ENCODE peak calls at places on chromosomes 1 and 21, in five cellular contexts. X, P, N, R and Y are unnamed samples.

GRCh38 chr21:37769656-37770055 is 146.6 kb downstream of the KCNJ6 start:
- DNase-seq in X (no peak), P (no peak), N (no peak), R (no peak), Y (no peak)

GRCh38 chr1:28370220-28371010 is 875 bp downstream of the PHACTR4 start:
- DNase-seq in X (peak; percentile 77), P (no peak), N (peak; percentile 3), R (no peak), Y (no peak)

GRCh38 chr1:67559222-67559700 is 125.7 kb upstream of the GADD45A start:
- DNase-seq in X (no peak), P (no peak), N (no peak), R (no peak), Y (no peak)

GRCh38 chr1:228154685-228155571 is 5.2 kb downstream of the GJC2 start:
- DNase-seq in X (no peak), P (peak; percentile 30), N (no peak), R (no peak), Y (no peak)

GRCh38 chr1:173475564-173476196 is 1.5 kb upstream of the PRDX6 start:
- DNase-seq in X (peak; percentile 5), P (peak; percentile 32), N (no peak), R (peak; percentile 68), Y (no peak)

GRCh38 chr1:44811714-44812151 is 3.4 kb downstream of the BTBD19 start:
- DNase-seq in X (no peak), P (no peak), N (no peak), R (no peak), Y (no peak)

GRCh38 chr1:63981408-63981773 is 207.6 kb downstream of the ROR1 start:
- DNase-seq in X (no peak), P (no peak), N (no peak), R (peak; percentile 11), Y (no peak)

GRCh38 chr21:15557925-15558324 is 171.9 kb upstream of the USP25 start:
- DNase-seq in X (peak; percentile 46), P (no peak), N (no peak), R (no peak), Y (no peak)

GRCh38 chr1:21518774-21519455 is 9.7 kb downstream of the ALPL start:
- DNase-seq in X (peak; percentile 84), P (no peak), N (no peak), R (no peak), Y (no peak)

GRCh38 chr1:232508161-232508661 is 121.7 kb downstream of the SIPA1L2 start:
- DNase-seq in X (no peak), P (no peak), N (no peak), R (no peak), Y (no peak)
- TF ChIP-seq CTCF in X (peak; percentile 14), P (no peak), N (no peak), R (no peak), Y (peak; percentile 29)

GRCh38 chr1:203148127-203148526 is 20.6 kb downstream of the ADORA1 start:
- DNase-seq in X (peak; percentile 16), P (no peak), N (no peak), R (peak; percentile 60), Y (no peak)
- TF ChIP-seq CTCF in X (peak; percentile 58), P (peak; percentile 43), N (no peak), R (peak; percentile 36), Y (peak; percentile 40)

DNA sequence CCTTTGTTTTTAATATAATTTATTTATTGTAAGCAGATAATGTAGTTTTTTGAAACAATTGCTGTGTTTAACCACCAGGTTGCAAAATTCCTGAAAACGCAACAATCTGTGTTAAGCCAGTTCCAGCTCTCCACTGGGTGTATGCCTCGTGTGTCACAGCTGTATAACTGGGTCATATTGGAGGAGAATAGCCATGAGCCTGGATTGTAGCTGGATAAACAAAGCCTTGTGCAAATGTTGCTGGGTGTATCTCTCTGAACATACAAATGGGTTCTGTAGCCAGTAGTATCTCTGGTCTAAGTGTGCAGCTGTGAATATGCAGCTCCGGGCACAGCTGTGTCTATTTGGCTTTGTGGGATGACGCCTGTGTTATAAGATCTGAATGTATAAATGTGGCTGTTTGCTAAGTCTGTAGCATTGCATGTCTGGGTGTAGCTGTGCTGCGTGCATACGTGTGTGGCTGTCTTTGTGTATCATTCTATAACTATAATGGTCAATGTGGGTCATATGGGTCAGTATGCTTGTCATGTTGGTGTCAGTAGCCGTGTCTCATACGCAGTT is 2.7 kb downstream of the TCEA3 start:
- DNase-seq in X (no peak), P (peak; percentile 8), N (no peak), R (no peak), Y (no peak)
- TF ChIP-seq CTCF in X (peak; percentile 23), P (peak; percentile 50), N (no peak), R (no peak), Y (no peak)

GRCh38 chr21:27365394-27365793 is 398.5 kb upstream of the ADAMTS5 start:
- DNase-seq in X (no peak), P (peak; percentile 53), N (no peak), R (no peak), Y (no peak)

GRCh38 chr21:27359141-27359540 is 392.3 kb upstream of the ADAMTS5 start:
- DNase-seq in X (no peak), P (no peak), N (no peak), R (no peak), Y (no peak)

GRCh38 chr21:27366846-27367245 is 400.0 kb upstream of the ADAMTS5 start:
- DNase-seq in X (no peak), P (no peak), N (no peak), R (no peak), Y (no peak)

GRCh38 chr21:27363719-27364479 is 397.0 kb upstream of the ADAMTS5 start:
- DNase-seq in X (no peak), P (no peak), N (no peak), R (no peak), Y (no peak)

GRCh38 chr21:27362249-27362648 is 395.4 kb upstream of the ADAMTS5 start:
- DNase-seq in X (no peak), P (no peak), N (no peak), R (no peak), Y (no peak)
- TF ChIP-seq CTCF in X (no peak), P (peak; percentile 44), N (no peak), R (no peak), Y (no peak)